ENCODE peak calls at places on chromosomes 16 and 17, in seven cellular contexts. R is stomach, Y is H54, X is lower leg skin, H is tibial nerve, B is ovary, O is right lobe of liver. E is an unnamed sample.

GRCh38 chr17:2123467-2124251 is 68.8 kb downstream of the HIC1 start:
- DNase-seq in O (no peak), B (peak; percentile 24), Y (no peak), R (no peak), H (no peak), X (peak; percentile 24), E (no peak)

GRCh38 chr16:3023415-3023668 is 400 bp downstream of the HCFC1R1 start:
- DNase-seq in Y (peak; percentile 64), B (peak; percentile 58), O (no peak), R (no peak), H (no peak), X (no peak), E (no peak)

GRCh38 chr17:34255841-34256240 is 756 bp downstream of the CCL2 start:
- DNase-seq in R (no peak), O (no peak), X (no peak), B (no peak), H (no peak), Y (no peak), E (no peak)

GRCh38 chr17:14203392-14203791 is 33.3 kb downstream of the CDRT15 start:
- DNase-seq in Y (no peak), R (no peak), H (no peak), X (no peak), O (no peak), B (no peak), E (no peak)

GRCh38 chr16:29899516-29900101 is at the start of gene SEZ6L2:
- DNase-seq in X (no peak), O (no peak), Y (peak; percentile 92), R (peak; percentile 89), H (peak; percentile 51), B (no peak), E (no peak)

GRCh38 chr17:81987161-81987770 is 9.8 kb downstream of the ASPSCR1 start:
- DNase-seq in R (no peak), Y (no peak), H (no peak), X (no peak), O (no peak), B (no peak), E (no peak)

GRCh38 chr17:81184596-81184995 is 18.6 kb upstream of the AATK start:
- DNase-seq in X (no peak), R (no peak), O (no peak), H (no peak), B (no peak), Y (no peak), E (no peak)

GRCh38 chr16:11114366-11115164 is 141.4 kb downstream of the SOCS1 start:
- DNase-seq in X (no peak), H (no peak), O (no peak), R (no peak), B (no peak), Y (no peak), E (no peak)

GRCh38 chr16:64951681-64952080 is 170.2 kb downstream of the CDH11 start:
- DNase-seq in R (no peak), X (no peak), Y (no peak), H (no peak), B (no peak), O (no peak), E (no peak)

GRCh38 chr16:25051446-25052160 is 36.4 kb upstream of the ARHGAP17 start:
- DNase-seq in X (no peak), R (no peak), H (no peak), O (no peak), Y (no peak), B (no peak), E (no peak)

GRCh38 chr17:17125136-17126084 is 80.7 kb downstream of the PLD6 start:
- DNase-seq in B (no peak), H (no peak), O (peak; percentile 25), X (no peak), R (no peak), Y (no peak), E (peak; percentile 55)

GRCh38 chr16:56970934-56971767 is 9.4 kb downstream of the CETP start:
- DNase-seq in B (no peak), X (no peak), H (no peak), R (no peak), O (no peak), Y (no peak), E (no peak)

GRCh38 chr17:39791296-39791992 is 53.7 kb downstream of the GRB7 start:
- DNase-seq in R (no peak), B (no peak), Y (no peak), X (no peak), O (no peak), H (no peak), E (no peak)

GRCh38 chr16:2596747-2597559 is 59.1 kb downstream of the PDPK1 start:
- DNase-seq in R (no peak), X (no peak), B (no peak), H (no peak), Y (no peak), O (peak; percentile 44), E (peak; percentile 40)

GRCh38 chr16:17930280-17930679 is 406.3 kb downstream of the NPIPA8 start:
- DNase-seq in X (no peak), R (no peak), Y (no peak), B (no peak), O (no peak), H (no peak), E (no peak)

GRCh38 chr16:46894011-46894672 is 10.0 kb downstream of the GPT2 start:
- DNase-seq in R (peak; percentile 80), Y (no peak), X (no peak), O (peak; percentile 82), H (no peak), B (peak; percentile 23), E (peak; percentile 66)

GRCh38 chr17:66107731-66108130 is 84.2 kb downstream of the CEP112 start:
- DNase-seq in R (no peak), O (no peak), X (no peak), H (no peak), Y (no peak), B (no peak), E (no peak)

GRCh38 chr17:35804658-35805192 is 4.6 kb upstream of the TAF15 start:
- DNase-seq in Y (peak; percentile 82), B (no peak), X (peak; percentile 55), R (peak; percentile 44), O (no peak), H (peak; percentile 59), E (no peak)

DNA sequence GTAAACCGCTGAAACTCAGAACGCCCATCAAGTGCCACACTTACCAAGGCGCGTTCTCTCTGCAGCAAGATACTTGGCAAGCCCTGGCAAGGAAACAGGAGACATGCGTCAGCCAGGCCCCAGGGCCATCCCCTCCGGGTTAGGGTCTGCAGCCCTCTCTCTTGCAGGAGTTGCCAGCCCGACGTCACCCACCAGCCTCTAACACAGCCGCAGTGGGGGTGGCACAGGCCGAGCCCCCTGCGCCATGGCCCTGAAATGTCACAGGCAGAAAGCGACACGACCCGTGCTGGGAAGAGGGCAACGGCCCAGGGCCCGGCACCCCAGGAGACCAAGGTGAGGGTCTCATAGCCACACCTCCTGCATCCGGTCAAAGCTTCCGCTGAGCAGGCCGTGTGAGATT is 21.9 kb downstream of the ELAC2 start:
- DNase-seq in H (no peak), B (no peak), X (no peak), R (no peak), Y (no peak), O (no peak), E (no peak)
- TF ChIP-seq POLR2A in H (no peak), B (no peak), X (no peak), R (no peak), Y (no peak), O (no peak), E (no peak)

DNA sequence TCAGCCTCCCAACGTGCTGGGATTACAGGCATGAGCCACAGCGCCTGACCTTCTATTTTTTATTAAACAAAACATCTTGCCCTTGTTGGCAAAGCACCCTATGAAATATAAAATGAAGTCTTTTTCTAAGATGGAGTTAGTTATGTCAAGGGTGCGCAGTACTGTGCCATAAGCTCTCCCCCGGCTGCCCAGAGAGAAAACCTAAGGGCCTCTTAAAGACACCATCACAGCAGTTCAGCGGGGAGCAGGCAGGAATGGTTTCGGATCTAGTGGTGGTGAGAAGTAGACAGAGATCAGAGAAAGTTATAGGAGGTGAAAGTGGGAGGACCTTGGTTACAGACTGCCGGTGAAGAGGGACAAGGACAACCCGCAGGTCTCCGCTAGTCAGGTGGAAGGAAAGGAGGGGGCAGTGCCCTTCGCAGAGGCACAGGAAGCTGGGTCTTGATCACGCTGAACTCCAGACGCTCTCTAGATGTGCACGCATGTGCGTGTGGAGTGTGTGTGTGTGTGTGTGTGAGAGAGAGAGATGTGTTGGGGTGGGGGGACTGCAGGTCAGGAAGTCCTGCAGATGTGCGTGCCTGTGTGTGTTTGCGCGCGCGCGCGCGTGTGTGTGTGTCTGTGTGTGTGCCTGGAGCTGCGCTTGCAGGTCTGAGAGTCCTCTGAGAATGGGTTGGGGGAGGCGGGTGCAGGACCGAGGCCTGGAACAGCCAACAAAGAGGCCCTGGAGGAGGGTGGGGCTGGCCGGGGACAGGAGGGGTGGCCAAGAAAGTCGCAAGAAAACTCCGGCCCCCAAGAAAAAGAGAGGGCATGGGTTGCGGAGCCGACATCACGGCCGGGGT is 748 bp upstream of the CMTM3 start:
- DNase-seq in H (peak; percentile 51), X (peak; percentile 47), O (no peak), Y (peak; percentile 67), R (peak; percentile 37), B (peak; percentile 69), E (peak; percentile 92)
- TF ChIP-seq POLR2A in H (no peak), X (no peak), O (no peak), Y (no peak), R (no peak), B (no peak), E (no peak)

GRCh38 chr17:55768946-55769624 is 18.2 kb downstream of the PCTP start:
- DNase-seq in X (no peak), B (no peak), R (no peak), Y (no peak), O (no peak), H (no peak), E (no peak)

GRCh38 chr17:55772086-55772485 is 21.2 kb downstream of the PCTP start:
- DNase-seq in O (no peak), H (no peak), X (no peak), Y (no peak), R (no peak), B (no peak), E (no peak)

GRCh38 chr17:55773671-55774070 is 22.8 kb downstream of the PCTP start:
- DNase-seq in H (no peak), Y (no peak), O (no peak), R (no peak), B (no peak), X (no peak), E (no peak)

GRCh38 chr17:55769625-55770000 is 18.8 kb downstream of the PCTP start:
- DNase-seq in X (peak; percentile 63), R (no peak), H (peak; percentile 31), Y (peak; percentile 42), B (no peak), O (no peak), E (no peak)

GRCh38 chr17:55770220-55770870 is 19.5 kb downstream of the PCTP start:
- DNase-seq in B (no peak), H (no peak), O (no peak), Y (peak; percentile 34), R (no peak), X (no peak), E (no peak)
- TF ChIP-seq POLR2A in B (no peak), H (no peak), O (no peak), Y (no peak), R (no peak), X (no peak), E (no peak)

GRCh38 chr17:32285286-32285685 is 19.7 kb downstream of the RHBDL3 start:
- DNase-seq in B (no peak), H (no peak), Y (no peak), R (no peak), O (no peak), X (no peak), E (no peak)
- TF ChIP-seq POLR2A in B (no peak), H (no peak), Y (no peak), R (no peak), O (no peak), X (no peak), E (no peak)